ENCODE peak calls at places on chromosomes 7 and 10, in nine cellular contexts. One of them, this sample, is unnamed.

GRCh38 chr7:70318511-70318910 is 720.2 kb downstream of the AUTS2 start:
- DNase-seq in HFF-Myc: no peak
- DNase-seq in GM03348: no peak
- DNase-seq in iPS DF 6.9: no peak
- DNase-seq in T1000: no peak
- DNase-seq in stimulated activated CD4-positive, alpha-beta T cell treated with anti-CD3 and anti-CD28 coated beads, Interleukin-15, amount 100 ng/mL, for 24 hours: no peak
- DNase-seq in EH: no peak
- DNase-seq in ELR: no peak
- DNase-seq in Calu3: no peak
- DNase-seq in this sample: no peak

GRCh38 chr10:125159486-125159931 is 854 bp downstream of the CTBP2 start:
- DNase-seq in stimulated activated CD4-positive, alpha-beta T cell treated with anti-CD3 and anti-CD28 coated beads, Interleukin-15, amount 100 ng/mL, for 24 hours: no peak
- DNase-seq in GM03348: peak
- DNase-seq in HFF-Myc: no peak
- DNase-seq in iPS DF 6.9: no peak
- DNase-seq in EH: no peak
- DNase-seq in Calu3: no peak
- DNase-seq in T1000: no peak
- DNase-seq in ELR: peak
- DNase-seq in this sample: no peak

GRCh38 chr10:120715214-120715613 is 135.9 kb upstream of the WDR11 start:
- DNase-seq in stimulated activated CD4-positive, alpha-beta T cell treated with anti-CD3 and anti-CD28 coated beads, Interleukin-15, amount 100 ng/mL, for 24 hours: no peak
- DNase-seq in ELR: no peak
- DNase-seq in Calu3: no peak
- DNase-seq in EH: no peak
- DNase-seq in iPS DF 6.9: no peak
- DNase-seq in T1000: no peak
- DNase-seq in GM03348: no peak
- DNase-seq in HFF-Myc: no peak
- DNase-seq in this sample: no peak

GRCh38 chr10:15439381-15439837 is 68.3 kb upstream of the FAM171A1 start:
- DNase-seq in Calu3: no peak
- DNase-seq in ELR: peak
- DNase-seq in T1000: peak
- DNase-seq in GM03348: peak
- DNase-seq in EH: peak
- DNase-seq in stimulated activated CD4-positive, alpha-beta T cell treated with anti-CD3 and anti-CD28 coated beads, Interleukin-15, amount 100 ng/mL, for 24 hours: no peak
- DNase-seq in HFF-Myc: no peak
- DNase-seq in iPS DF 6.9: peak
- DNase-seq in this sample: no peak

GRCh38 chr10:24009115-24009514 is 199.8 kb upstream of the KIAA1217 start:
- DNase-seq in ELR: no peak
- DNase-seq in T1000: no peak
- DNase-seq in EH: no peak
- DNase-seq in GM03348: no peak
- DNase-seq in iPS DF 6.9: no peak
- DNase-seq in HFF-Myc: no peak
- DNase-seq in Calu3: no peak
- DNase-seq in stimulated activated CD4-positive, alpha-beta T cell treated with anti-CD3 and anti-CD28 coated beads, Interleukin-15, amount 100 ng/mL, for 24 hours: no peak
- DNase-seq in this sample: no peak

GRCh38 chr7:75842836-75843446 is 29.3 kb upstream of the CCL24 start:
- DNase-seq in EH: peak
- DNase-seq in ELR: peak
- DNase-seq in GM03348: peak
- DNase-seq in stimulated activated CD4-positive, alpha-beta T cell treated with anti-CD3 and anti-CD28 coated beads, Interleukin-15, amount 100 ng/mL, for 24 hours: peak
- DNase-seq in iPS DF 6.9: no peak
- DNase-seq in HFF-Myc: peak
- DNase-seq in T1000: peak
- DNase-seq in Calu3: peak
- DNase-seq in this sample: peak

GRCh38 chr10:109899578-109900355 is 23.5 kb downstream of the XPNPEP1 start:
- DNase-seq in Calu3: no peak
- DNase-seq in HFF-Myc: no peak
- DNase-seq in ELR: no peak
- DNase-seq in stimulated activated CD4-positive, alpha-beta T cell treated with anti-CD3 and anti-CD28 coated beads, Interleukin-15, amount 100 ng/mL, for 24 hours: no peak
- DNase-seq in iPS DF 6.9: no peak
- DNase-seq in T1000: no peak
- DNase-seq in GM03348: peak
- DNase-seq in EH: peak
- DNase-seq in this sample: no peak

GRCh38 chr7:145036592-145037386 is 200.9 kb upstream of the TPK1 start:
- DNase-seq in ELR: peak
- DNase-seq in EH: peak
- DNase-seq in GM03348: peak
- DNase-seq in T1000: no peak
- DNase-seq in iPS DF 6.9: peak
- DNase-seq in HFF-Myc: peak
- DNase-seq in Calu3: peak
- DNase-seq in stimulated activated CD4-positive, alpha-beta T cell treated with anti-CD3 and anti-CD28 coated beads, Interleukin-15, amount 100 ng/mL, for 24 hours: peak
- DNase-seq in this sample: peak

GRCh38 chr10:112492736-112493135 is 45.7 kb downstream of the VTI1A start:
- DNase-seq in stimulated activated CD4-positive, alpha-beta T cell treated with anti-CD3 and anti-CD28 coated beads, Interleukin-15, amount 100 ng/mL, for 24 hours: no peak
- DNase-seq in Calu3: no peak
- DNase-seq in ELR: no peak
- DNase-seq in iPS DF 6.9: no peak
- DNase-seq in T1000: no peak
- DNase-seq in GM03348: no peak
- DNase-seq in EH: no peak
- DNase-seq in HFF-Myc: no peak
- DNase-seq in this sample: no peak

GRCh38 chr7:1558181-1558811 is 2.3 kb upstream of the TMEM184A start:
- DNase-seq in Calu3: no peak
- DNase-seq in stimulated activated CD4-positive, alpha-beta T cell treated with anti-CD3 and anti-CD28 coated beads, Interleukin-15, amount 100 ng/mL, for 24 hours: no peak
- DNase-seq in ELR: peak
- DNase-seq in iPS DF 6.9: no peak
- DNase-seq in HFF-Myc: no peak
- DNase-seq in GM03348: no peak
- DNase-seq in T1000: no peak
- DNase-seq in EH: no peak
- DNase-seq in this sample: no peak

GRCh38 chr10:21527634-21528451 is 2.4 kb upstream of the SKIDA1 start:
- DNase-seq in ELR: peak
- DNase-seq in stimulated activated CD4-positive, alpha-beta T cell treated with anti-CD3 and anti-CD28 coated beads, Interleukin-15, amount 100 ng/mL, for 24 hours: no peak
- DNase-seq in T1000: no peak
- DNase-seq in GM03348: no peak
- DNase-seq in HFF-Myc: no peak
- DNase-seq in iPS DF 6.9: no peak
- DNase-seq in EH: peak
- DNase-seq in Calu3: no peak
- DNase-seq in this sample: no peak